ENCODE peak calls at places on chromosome 19, in nine cellular contexts. T is HCT116, Y is H9, G is fibroblast of lung, J is HepG2, F is H1, P is PC-3, L is PC-9, D is neural progenitor cell. V is an unnamed sample. For H3K79me2, the result is how much of the 10 kb centered on the place peaks cover.

GRCh38 chr19:10503002-10503789 is at the start of gene KEAP1:
- DNase-seq in T (no peak), J (peak), Y (peak), G (peak), L (peak), P (peak), D (peak), F (no peak), V (peak)

GRCh38 chr19:42246143-42246868 is 3.9 kb upstream of the GSK3A start:
- DNase-seq in T (no peak), D (peak), G (peak), Y (peak), L (peak), F (no peak), P (peak), J (no peak), V (peak)

GRCh38 chr19:41903161-41903953 is 20.4 kb downstream of the ARHGEF1 start:
- DNase-seq in T (no peak), L (no peak), D (no peak), Y (no peak), F (no peak), P (no peak), J (no peak), G (no peak), V (no peak)

GRCh38 chr19:51560339-51560738 is 10.7 kb upstream of the ZNF175 start:
- DNase-seq in P (no peak), Y (no peak), L (no peak), J (no peak), T (no peak), G (no peak), D (no peak), F (no peak), V (no peak)

GRCh38 chr19:32914879-32915278 is 45.3 kb upstream of the SLC7A9 start:
- DNase-seq in P (peak), D (no peak), T (no peak), G (no peak), J (no peak), F (no peak), Y (no peak), L (no peak), V (no peak)

GRCh38 chr19:48754950-48755645 is at the start of gene FGF21:
- DNase-seq in G (no peak), Y (peak), J (no peak), T (no peak), D (no peak), F (no peak), L (no peak), P (no peak), V (no peak)

GRCh38 chr19:6480843-6481415 is 658 bp downstream of the DENND1C start:
- DNase-seq in T (no peak), G (no peak), L (no peak), J (no peak), Y (no peak), P (no peak), D (no peak), F (no peak), V (no peak)

GRCh38 chr19:35901055-35901644 is 810 bp upstream of the NFKBID start:
- DNase-seq in P (peak), G (no peak), L (peak), D (no peak), Y (no peak), F (no peak), T (no peak), J (no peak), V (peak)

GRCh38 chr19:51274037-51274370 is 23.1 kb downstream of the SIGLECL1 start:
- DNase-seq in L (no peak), D (no peak), F (no peak), P (no peak), J (no peak), T (no peak), G (no peak), Y (peak), V (no peak)

GRCh38 chr19:2041436-2041685 is 9.7 kb downstream of the MKNK2 start:
- DNase-seq in D (no peak), P (no peak), J (no peak), F (no peak), Y (no peak), G (no peak), L (no peak), T (no peak), V (peak)

GRCh38 chr19:3360494-3361383 is 5.6 kb upstream of the NFIC start:
- DNase-seq in L (no peak), P (peak), D (peak), F (no peak), T (no peak), Y (no peak), G (no peak), J (no peak), V (no peak)

GRCh38 chr19:34667349-34668076 is 9.4 kb downstream of the SCGB2B2 start:
- DNase-seq in Y (peak), J (peak), F (no peak), P (peak), T (no peak), D (no peak), L (peak), G (peak), V (no peak)

GRCh38 chr19:35592226-35592625 is 6.3 kb downstream of the PMIS2 start:
- DNase-seq in G (peak), J (peak), D (peak), P (peak), L (no peak), T (peak), F (peak), Y (peak), V (peak)

GRCh38 chr19:40604647-40605200 is 3.6 kb downstream of the LTBP4 start:
- DNase-seq in Y (peak), D (peak), P (peak), G (no peak), J (no peak), T (no peak), L (no peak), F (no peak), V (peak)

GRCh38 chr19:46088101-46088500 is 36.4 kb downstream of the IGFL3 start:
- DNase-seq in L (no peak), P (no peak), Y (no peak), T (no peak), G (no peak), J (no peak), D (no peak), F (no peak), V (no peak)

GRCh38 chr19:52453324-52454094 is at the start of gene ZNF578:
- DNase-seq in T (no peak), F (peak), D (no peak), J (no peak), Y (no peak), G (peak), P (no peak), L (peak), V (no peak)

GRCh38 chr19:32828643-32829344 is 40.8 kb downstream of the SLC7A9 start:
- DNase-seq in P (no peak), G (no peak), D (no peak), T (no peak), F (no peak), Y (no peak), L (no peak), J (no peak), V (no peak)

GRCh38 chr19:41205995-41206394 is 13.0 kb downstream of the CYP2S1 start:
- DNase-seq in L (no peak), J (no peak), Y (no peak), G (no peak), P (peak), F (no peak), D (no peak), T (no peak), V (no peak)

GRCh38 chr19:41707871-41708371 is 505 bp upstream of the CEACAM5 start:
- DNase-seq in L (no peak), D (no peak), F (no peak), T (no peak), J (no peak), Y (no peak), G (no peak), P (no peak), V (no peak)

GRCh38 chr19:45828523-45828922 is 13.4 kb upstream of the RSPH6A start:
- DNase-seq in T (no peak), L (no peak), F (no peak), P (no peak), J (no peak), Y (no peak), D (no peak), G (no peak), V (no peak)

GRCh38 chr19:661427-662196 is 1.4 kb downstream of the RNF126 start:
- DNase-seq in P (no peak), F (no peak), G (no peak), J (no peak), D (no peak), L (no peak), T (no peak), Y (no peak), V (peak)

GRCh38 chr19:55345818-55346724 is 6.4 kb downstream of the KMT5C start:
- DNase-seq in J (no peak), D (no peak), F (no peak), P (no peak), T (no peak), Y (no peak), L (peak), G (peak), V (no peak)

GRCh38 chr19:4431808-4432674 is 25.6 kb downstream of the UBXN6 start:
- DNase-seq in D (no peak), J (no peak), Y (no peak), P (no peak), L (no peak), F (no peak), G (no peak), T (no peak), V (no peak)

GRCh38 chr19:35856001-35856400 is 710 bp upstream of the KIRREL2 start:
- DNase-seq in F (no peak), Y (peak), P (no peak), T (no peak), G (no peak), D (peak), J (no peak), L (no peak), V (peak)

GRCh38 chr19:19597809-19598306 is 20.6 kb downstream of the PBX4 start:
- DNase-seq in D (no peak), Y (no peak), L (no peak), J (peak), P (no peak), G (no peak), T (no peak), F (no peak), V (no peak)

GRCh38 chr19:46009530-46010510 is 13.0 kb downstream of the PGLYRP1 start:
- DNase-seq in Y (peak), F (no peak), T (peak), J (peak), G (peak), D (peak), P (peak), L (peak), V (peak)

GRCh38 chr19:39307233-39307821 is 11.1 kb downstream of the IFNL1 start:
- DNase-seq in G (no peak), Y (peak), P (no peak), L (peak), T (no peak), F (no peak), J (no peak), D (peak), V (peak)

GRCh38 chr19:41821003-41821735 is 23.3 kb downstream of the LYPD4 start:
- DNase-seq in Y (peak), J (peak), D (peak), T (peak), G (peak), P (peak), F (peak), L (peak), V (peak)

GRCh38 chr19:56811480-56811879 is 29.0 kb downstream of the PEG3 start:
- DNase-seq in P (no peak), Y (no peak), J (no peak), F (no peak), L (no peak), G (no peak), T (no peak), D (no peak), V (no peak)

GRCh38 chr19:56806639-56807038 is 33.9 kb downstream of the PEG3 start:
- DNase-seq in J (no peak), D (no peak), G (no peak), Y (no peak), F (no peak), L (no peak), T (no peak), P (no peak), V (no peak)

GRCh38 chr19:56813531-56813930 is 27.0 kb downstream of the PEG3 start:
- DNase-seq in P (no peak), G (no peak), L (no peak), D (no peak), T (no peak), J (no peak), Y (no peak), F (no peak), V (no peak)

GRCh38 chr19:56810260-56810659 is 30.3 kb downstream of the PEG3 start:
- DNase-seq in D (no peak), L (no peak), F (no peak), P (no peak), Y (no peak), T (no peak), J (no peak), G (no peak), V (no peak)

DNA sequence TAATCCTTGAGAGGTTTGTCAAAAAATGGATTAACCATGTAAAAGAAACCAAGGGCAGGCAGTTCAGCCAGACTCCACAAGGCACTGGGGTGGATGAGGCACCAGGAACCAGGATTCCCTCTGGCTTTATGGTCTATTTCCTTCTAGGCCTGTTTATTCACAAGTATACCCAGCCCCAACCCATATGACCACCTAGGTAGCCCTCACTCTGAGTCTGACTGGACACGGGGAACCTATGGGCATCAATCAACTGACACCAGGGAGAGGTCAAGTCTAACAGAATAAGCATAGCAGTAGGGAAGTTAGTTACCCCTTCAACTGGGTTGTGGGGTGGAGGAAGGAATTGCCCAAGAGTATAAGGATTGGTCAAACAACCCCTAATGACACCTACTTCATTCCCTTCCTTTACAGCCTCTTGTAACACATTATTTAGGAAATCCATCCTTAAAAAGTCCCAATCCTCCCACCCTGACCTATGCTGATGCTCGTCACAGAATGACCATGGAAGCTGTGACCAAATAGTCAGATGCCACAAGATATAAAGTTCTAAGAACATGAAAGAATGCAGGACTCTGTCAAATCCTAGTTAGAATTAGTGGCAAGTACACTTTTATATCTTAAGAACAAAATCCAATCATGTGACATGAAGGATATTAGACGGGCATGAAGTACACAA is 31.7 kb downstream of the PEG3 start:
- DNase-seq in Y (no peak), D (no peak), J (no peak), F (no peak), L (no peak), G (no peak), T (no peak), P (no peak), V (no peak)
- TF ChIP-seq CTCF in Y (no peak), D (no peak), J (no peak), F (no peak), L (no peak), G (no peak), T (no peak), P (no peak), V (no peak)

GRCh38 chr19:15028490-15028889 is 20.8 kb upstream of the CASP14 start:
- DNase-seq in J (no peak), D (no peak), L (no peak), T (no peak), P (no peak), Y (no peak), F (no peak), G (no peak), V (no peak)

GRCh38 chr19:15035795-15036311 is 13.4 kb upstream of the CASP14 start:
- DNase-seq in J (no peak), F (no peak), P (no peak), T (no peak), G (no peak), D (no peak), L (no peak), Y (no peak), V (no peak)

GRCh38 chr19:15031675-15032074 is 17.6 kb upstream of the CASP14 start:
- DNase-seq in J (no peak), Y (no peak), T (no peak), D (no peak), F (no peak), G (no peak), L (no peak), P (no peak), V (no peak)
- H3K4me2 ChIP-seq in J (no peak), Y (no peak), T (no peak), D (no peak), F (no peak), G (no peak), L (no peak), P (no peak), V (no peak)

GRCh38 chr19:13129384-13129783 is 11.3 kb downstream of the NACC1 start:
- DNase-seq in F (no peak), T (no peak), D (no peak), P (no peak), G (no peak), L (no peak), J (no peak), Y (no peak), V (peak)

GRCh38 chr19:13130886-13131490 is 12.9 kb downstream of the NACC1 start:
- DNase-seq in L (no peak), T (no peak), G (no peak), Y (peak), P (no peak), D (no peak), F (no peak), J (no peak), V (peak)

GRCh38 chr19:13127051-13127450 is 9.0 kb downstream of the NACC1 start:
- DNase-seq in G (peak), J (no peak), L (no peak), F (no peak), T (no peak), Y (no peak), P (no peak), D (no peak), V (no peak)

GRCh38 chr19:13128583-13128982 is 10.5 kb downstream of the NACC1 start:
- DNase-seq in G (no peak), D (no peak), F (no peak), J (peak), L (no peak), Y (peak), T (no peak), P (no peak), V (peak)

GRCh38 chr19:13127811-13128575 is 9.9 kb downstream of the NACC1 start:
- DNase-seq in L (no peak), F (no peak), J (no peak), D (no peak), P (no peak), Y (no peak), T (no peak), G (no peak), V (no peak)
- H3K79me2 ChIP-seq in L (half or more), F (under half), J (half or more), D (half or more), P (half or more), Y (half or more), T (half or more), G (half or more), V (half or more)

GRCh38 chr19:18232540-18233223 is 6.4 kb upstream of the PDE4C start:
- DNase-seq in G (no peak), F (no peak), L (no peak), Y (peak), J (no peak), P (no peak), T (no peak), D (no peak), V (peak)
- TF ChIP-seq CTCF in G (no peak), F (peak), L (no peak), Y (peak), J (peak), P (no peak), T (no peak), D (peak), V (no peak)

DNA sequence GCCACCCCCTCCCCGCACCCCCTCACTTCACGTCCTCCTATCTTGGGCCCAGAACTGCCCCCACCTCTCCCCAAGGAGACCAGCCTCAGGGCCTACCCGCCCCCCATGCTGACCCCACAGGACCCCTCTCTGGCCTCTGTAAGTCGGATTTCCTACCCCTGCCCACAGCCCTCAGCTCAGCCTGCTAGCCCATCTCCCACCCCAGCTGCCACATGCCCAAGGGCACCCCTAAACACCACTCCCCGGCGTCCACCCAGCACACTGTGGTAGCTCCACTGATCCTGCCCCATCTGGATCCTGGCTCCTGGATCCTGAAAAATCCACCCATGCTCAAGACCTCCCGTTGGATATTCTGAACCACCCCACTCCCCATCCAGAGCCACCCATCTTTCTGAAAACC is 805 bp downstream of the EVI5L start:
- DNase-seq in G (no peak), J (no peak), P (no peak), L (no peak), T (no peak), Y (no peak), D (no peak), F (no peak), V (no peak)
- H3K4me2 ChIP-seq in G (peak), J (peak), P (peak), L (peak), T (peak), Y (peak), D (peak), F (no peak), V (peak)